ENCODE peak calls at places on chromosomes 1 and 21, in ten cellular contexts. Q, V, B, M, D, Y, P, I, O and X are unnamed samples.

GRCh38 chr21:35616090-35616489 is 444.2 kb downstream of the SETD4 start:
- DNase-seq in Q (no peak), V (no peak), B (no peak), M (peak; percentile 25), D (no peak), Y (no peak), P (no peak), I (peak; percentile 73), O (peak; percentile 39), X (no peak)

GRCh38 chr1:17494114-17494729 is 45.3 kb upstream of the ARHGEF10L start:
- DNase-seq in Q (no peak), V (peak; percentile 74), B (peak; percentile 83), M (peak; percentile 85), D (peak; percentile 83), Y (peak; percentile 51), P (peak; percentile 78), I (peak; percentile 70), O (peak; percentile 41), X (no peak)

GRCh38 chr1:5254975-5255374 is 600.6 kb downstream of the AJAP1 start:
- DNase-seq in Q (no peak), V (no peak), B (no peak), M (no peak), D (no peak), Y (no peak), P (no peak), I (no peak), O (no peak), X (no peak)

GRCh38 chr1:54172614-54173312 is 20.0 kb upstream of the CDCP2 start:
- DNase-seq in Q (no peak), V (no peak), B (no peak), M (no peak), D (no peak), Y (no peak), P (no peak), I (no peak), O (no peak), X (peak; percentile 25)

GRCh38 chr1:98985687-98986086 is 19.0 kb downstream of the PLPPR5 start:
- DNase-seq in Q (no peak), V (no peak), B (no peak), M (no peak), D (no peak), Y (no peak), P (no peak), I (no peak), O (no peak), X (no peak)

GRCh38 chr1:3453891-3454810 is at the start of gene ARHGEF16:
- DNase-seq in Q (peak; percentile 49), V (peak; percentile 90), B (peak; percentile 92), M (peak; percentile 79), D (no peak), Y (peak; percentile 89), P (peak; percentile 62), I (no peak), O (no peak), X (peak; percentile 84)

GRCh38 chr1:999797-1000356 is at the start of gene HES4:
- DNase-seq in Q (peak; percentile 73), V (peak; percentile 95), B (peak; percentile 91), M (peak; percentile 96), D (peak; percentile 74), Y (peak; percentile 63), P (peak; percentile 96), I (peak; percentile 55), O (peak; percentile 82), X (peak; percentile 97)

GRCh38 chr1:58618303-58618702 is 41.3 kb upstream of the TACSTD2 start:
- DNase-seq in Q (no peak), V (no peak), B (peak; percentile 55), M (peak; percentile 78), D (no peak), Y (no peak), P (peak; percentile 61), I (no peak), O (peak; percentile 94), X (no peak)

GRCh38 chr1:192949783-192950182 is 109.4 kb downstream of the UCHL5 start:
- DNase-seq in Q (no peak), V (no peak), B (no peak), M (no peak), D (no peak), Y (no peak), P (no peak), I (no peak), O (no peak), X (no peak)